ENCODE peak calls at places on chromosomes 2 and 18, in nine cellular contexts. Z, X, M, O, J, I, P, U and V are unnamed samples.

GRCh38 chr2:237570776-237571335 is 4.5 kb downstream of the PRLH start:
- DNase-seq in O (no peak), X (no peak), M (no peak), I (no peak), Z (no peak), P (no peak), U (no peak), J (no peak), V (no peak)

GRCh38 chr2:43762286-43762685 is 11.6 kb upstream of the DYNC2LI1 start:
- DNase-seq in U (no peak), Z (no peak), J (no peak), X (no peak), I (no peak), O (no peak), M (no peak), P (no peak), V (no peak)

GRCh38 chr18:55233850-55234249 is 274.6 kb upstream of the CCDC68 start:
- DNase-seq in O (peak), X (no peak), M (no peak), I (no peak), P (no peak), U (no peak), Z (no peak), J (no peak), V (no peak)

GRCh38 chr2:84960157-84960506 is 10.8 kb upstream of the KCMF1 start:
- DNase-seq in U (no peak), X (no peak), M (no peak), Z (no peak), J (no peak), P (no peak), I (no peak), O (no peak), V (no peak)

GRCh38 chr2:30221531-30221930 is 9.8 kb upstream of the LBH start:
- DNase-seq in J (no peak), P (no peak), U (no peak), I (no peak), Z (no peak), O (no peak), M (no peak), X (peak), V (no peak)

GRCh38 chr2:130365075-130365474 is 9.2 kb downstream of the PTPN18 start:
- DNase-seq in P (no peak), U (no peak), X (no peak), I (no peak), O (no peak), Z (no peak), M (no peak), J (no peak), V (no peak)

GRCh38 chr2:235542728-235543125 is 48.9 kb downstream of the AGAP1 start:
- DNase-seq in I (no peak), U (no peak), M (no peak), P (peak), Z (no peak), J (no peak), O (no peak), X (no peak), V (no peak)

GRCh38 chr2:216651370-216651881 is 18.2 kb downstream of the IGFBP2 start:
- DNase-seq in M (no peak), O (peak), J (no peak), I (no peak), Z (peak), X (peak), U (no peak), P (no peak), V (no peak)

GRCh38 chr2:15159751-15160177 is 401.4 kb downstream of the NBAS start:
- DNase-seq in U (peak), X (peak), J (peak), M (no peak), Z (peak), P (no peak), I (no peak), O (peak), V (no peak)

GRCh38 chr2:133878326-133878725 is 310.1 kb upstream of the NCKAP5 start:
- DNase-seq in O (no peak), X (no peak), J (no peak), M (no peak), Z (no peak), P (no peak), I (no peak), U (no peak), V (no peak)

GRCh38 chr2:222024934-222025890 is 273.6 kb downstream of the PAX3 start:
- DNase-seq in O (peak), I (no peak), M (no peak), J (no peak), Z (peak), X (peak), P (no peak), U (peak), V (no peak)

GRCh38 chr2:37523861-37524362 is 147.5 kb downstream of the CDC42EP3 start:
- DNase-seq in P (no peak), I (no peak), X (peak), M (peak), J (no peak), U (no peak), Z (peak), O (peak), V (no peak)

DNA sequence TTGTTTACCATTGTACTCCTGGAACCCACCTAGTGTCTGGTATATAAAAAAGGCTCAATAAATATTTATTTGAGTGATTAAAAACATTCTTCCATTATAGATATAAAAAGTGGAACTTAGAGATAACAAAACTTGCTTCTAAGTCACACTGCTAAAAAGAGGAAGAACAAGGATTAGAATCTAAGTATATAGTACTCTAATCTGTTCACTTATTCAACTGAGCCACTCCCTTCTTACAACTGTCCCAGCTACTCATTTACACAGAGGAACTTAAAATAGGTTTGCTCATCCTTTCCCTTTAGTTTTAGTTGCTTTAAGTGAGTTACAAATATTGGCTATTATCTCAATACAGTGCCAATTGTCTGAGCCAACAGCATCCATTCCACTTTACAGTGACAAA is 280.8 kb upstream of the ZC3H15 start:
- DNase-seq in J (no peak), I (no peak), O (no peak), X (no peak), P (no peak), M (no peak), Z (no peak), U (no peak), V (no peak)
- H3K4me3 ChIP-seq in J (no peak), I (no peak), O (no peak), X (no peak), P (no peak), M (no peak), Z (no peak), U (no peak), V (no peak)

DNA sequence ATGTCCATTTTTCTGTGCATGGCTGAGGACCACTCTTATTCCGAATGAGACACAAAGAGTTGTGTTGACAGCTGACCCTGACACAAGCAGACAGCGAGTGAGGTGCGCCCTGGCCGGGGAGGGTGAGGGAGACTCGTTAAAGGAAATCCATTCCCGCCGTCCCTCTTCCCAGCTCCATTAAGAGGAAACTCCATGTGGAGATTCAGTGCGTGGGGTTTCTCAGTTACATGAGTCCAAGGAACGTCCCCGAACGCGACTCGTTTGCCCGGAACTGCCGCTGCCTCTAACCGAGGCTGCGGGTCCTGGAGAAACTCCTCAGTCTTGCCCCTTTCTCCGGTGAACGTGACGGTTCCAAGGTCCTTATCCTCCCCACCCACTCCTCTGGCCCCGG is 1.0 kb downstream of the GREB1L start:
- DNase-seq in Z (peak), P (no peak), X (peak), O (peak), M (no peak), U (peak), J (peak), I (no peak), V (peak)
- H3K4me3 ChIP-seq in Z (peak), P (peak), X (peak), O (peak), M (peak), U (peak), J (no peak), I (peak), V (peak)

DNA sequence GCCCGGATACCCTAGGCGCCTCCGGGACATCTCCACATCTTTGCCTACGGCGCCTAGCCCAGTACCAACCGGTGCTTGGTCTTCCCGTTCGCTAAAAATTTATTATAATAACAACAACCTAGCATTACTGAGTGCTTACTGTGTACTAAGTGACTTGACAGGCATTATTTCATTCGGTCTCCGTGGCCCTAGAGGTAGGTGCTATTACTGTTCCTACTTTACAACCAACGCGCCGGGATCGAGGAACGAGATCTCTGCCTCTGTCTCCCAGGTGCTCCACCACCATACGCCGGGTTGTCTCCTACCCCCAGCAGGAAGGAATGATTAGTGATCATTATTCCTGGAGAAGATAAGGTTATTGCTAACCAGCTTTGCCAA is 657 bp upstream of the BIN1 start:
- DNase-seq in U (peak), X (no peak), M (no peak), O (no peak), I (no peak), Z (no peak), J (no peak), P (no peak), V (no peak)
- H3K4me3 ChIP-seq in U (peak), X (peak), M (peak), O (peak), I (peak), Z (peak), J (peak), P (peak), V (peak)

GRCh38 chr2:12099374-12099773 is 352.9 kb downstream of the LPIN1 start:
- DNase-seq in M (no peak), I (no peak), X (no peak), U (no peak), J (no peak), P (no peak), Z (no peak), O (no peak), V (no peak)

GRCh38 chr2:12090590-12090989 is 344.2 kb downstream of the LPIN1 start:
- DNase-seq in I (no peak), J (no peak), U (no peak), Z (no peak), M (no peak), O (peak), X (no peak), P (no peak), V (no peak)

GRCh38 chr2:12091201-12091806 is 344.9 kb downstream of the LPIN1 start:
- DNase-seq in U (no peak), I (no peak), Z (peak), M (no peak), O (peak), P (no peak), J (no peak), X (no peak), V (no peak)

GRCh38 chr2:12097860-12098259 is 351.4 kb downstream of the LPIN1 start:
- DNase-seq in O (no peak), P (no peak), J (no peak), M (no peak), I (no peak), U (no peak), X (no peak), Z (no peak), V (no peak)

GRCh38 chr2:12096425-12096824 is 350.0 kb downstream of the LPIN1 start:
- DNase-seq in Z (no peak), O (no peak), M (no peak), P (no peak), U (no peak), I (no peak), X (no peak), J (no peak), V (no peak)
- H3K4me3 ChIP-seq in Z (no peak), O (no peak), M (no peak), P (no peak), U (no peak), I (no peak), X (no peak), J (no peak), V (no peak)

GRCh38 chr2:178865537-178865936 is 58.3 kb upstream of the TTN start:
- DNase-seq in I (no peak), P (no peak), M (no peak), U (no peak), Z (no peak), J (no peak), O (peak), X (no peak), V (no peak)
- H3K4me3 ChIP-seq in I (peak), P (no peak), M (no peak), U (no peak), Z (no peak), J (no peak), O (no peak), X (no peak), V (no peak)

GRCh38 chr2:118582058-118582457 is 265.4 kb downstream of the EN1 start:
- DNase-seq in Z (peak), U (no peak), J (no peak), O (peak), M (no peak), I (no peak), P (no peak), X (no peak), V (no peak)
- H3K4me3 ChIP-seq in Z (no peak), U (no peak), J (no peak), O (no peak), M (no peak), I (no peak), P (no peak), X (no peak), V (no peak)

DNA sequence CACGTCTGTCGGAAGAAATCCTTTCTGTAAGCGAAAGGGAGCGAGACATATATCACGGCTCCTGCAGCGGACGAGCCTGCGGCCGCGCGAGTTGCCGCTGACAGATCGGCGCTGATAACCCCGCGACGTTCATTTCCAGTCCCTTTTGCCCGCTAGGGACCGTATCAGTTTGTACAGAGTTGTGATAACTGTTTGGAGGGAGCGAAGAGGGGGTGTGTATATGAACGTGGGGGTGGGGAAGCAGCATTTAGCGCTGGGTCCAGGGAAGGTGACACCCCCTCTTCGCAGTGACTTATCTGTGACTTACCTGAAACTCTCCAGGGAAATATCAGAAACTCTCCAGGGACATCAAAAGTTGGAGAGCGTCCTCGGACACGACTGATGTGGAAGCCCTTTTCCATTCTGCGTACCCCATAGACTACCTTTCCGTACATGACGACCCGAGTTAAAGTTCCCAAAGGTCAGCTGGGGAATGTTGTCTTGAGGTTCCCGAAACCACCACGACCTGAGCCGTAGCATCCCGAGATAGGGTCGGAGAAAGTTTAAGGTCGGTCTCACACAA is 948 bp upstream of the GATA6 start:
- DNase-seq in Z (no peak), M (peak), O (no peak), X (no peak), J (no peak), P (peak), I (no peak), U (peak), V (no peak)
- H3K4me3 ChIP-seq in Z (peak), M (peak), O (no peak), X (no peak), J (no peak), P (peak), I (peak), U (peak), V (peak)